ENCODE peak calls at places on chromosomes 12 and 14, in nine cellular contexts. One of them, this sample, is unnamed.

GRCh38 chr14:68076451-68076850 is 256.9 kb downstream of the RAD51B start:
- DNase-seq in tibial artery: no peak
- DNase-seq in NCI-H1092: no peak
- DNase-seq in stimulated activated CD4-positive, alpha-beta T cell treated with anti-CD3 and anti-CD28 coated beads, Interleukin-12 subunit alpha, Interleukin-12 subunit beta, amount 100 ng/mL, for 4 hours: no peak
- DNase-seq in stimulated activated CD8-positive, alpha-beta memory T cell treated with anti-CD3 and anti-CD28 coated beads, Interleukin-15, amount 100 ng/mL, for 1 hour: no peak
- DNase-seq in M059J: peak
- DNase-seq in NCI-H2081: no peak
- DNase-seq in left ventricle myocardium superior: no peak
- DNase-seq in choroid plexus epithelial cell: peak
- DNase-seq in this sample: no peak

GRCh38 chr14:31967669-31967975 is 109.5 kb upstream of the ARHGAP5 start:
- DNase-seq in tibial artery: no peak
- DNase-seq in NCI-H1092: no peak
- DNase-seq in stimulated activated CD4-positive, alpha-beta T cell treated with anti-CD3 and anti-CD28 coated beads, Interleukin-12 subunit alpha, Interleukin-12 subunit beta, amount 100 ng/mL, for 4 hours: no peak
- DNase-seq in stimulated activated CD8-positive, alpha-beta memory T cell treated with anti-CD3 and anti-CD28 coated beads, Interleukin-15, amount 100 ng/mL, for 1 hour: no peak
- DNase-seq in M059J: no peak
- DNase-seq in NCI-H2081: no peak
- DNase-seq in left ventricle myocardium superior: no peak
- DNase-seq in choroid plexus epithelial cell: no peak
- DNase-seq in this sample: no peak

GRCh38 chr12:124752437-124753229 is 111.0 kb downstream of the SCARB1 start:
- DNase-seq in tibial artery: no peak
- DNase-seq in NCI-H1092: no peak
- DNase-seq in stimulated activated CD4-positive, alpha-beta T cell treated with anti-CD3 and anti-CD28 coated beads, Interleukin-12 subunit alpha, Interleukin-12 subunit beta, amount 100 ng/mL, for 4 hours: no peak
- DNase-seq in stimulated activated CD8-positive, alpha-beta memory T cell treated with anti-CD3 and anti-CD28 coated beads, Interleukin-15, amount 100 ng/mL, for 1 hour: no peak
- DNase-seq in M059J: peak
- DNase-seq in NCI-H2081: no peak
- DNase-seq in left ventricle myocardium superior: peak
- DNase-seq in choroid plexus epithelial cell: peak
- DNase-seq in this sample: no peak

GRCh38 chr12:32039341-32039740 is 67.3 kb upstream of the BICD1 start:
- DNase-seq in tibial artery: no peak
- DNase-seq in NCI-H1092: no peak
- DNase-seq in stimulated activated CD4-positive, alpha-beta T cell treated with anti-CD3 and anti-CD28 coated beads, Interleukin-12 subunit alpha, Interleukin-12 subunit beta, amount 100 ng/mL, for 4 hours: no peak
- DNase-seq in stimulated activated CD8-positive, alpha-beta memory T cell treated with anti-CD3 and anti-CD28 coated beads, Interleukin-15, amount 100 ng/mL, for 1 hour: no peak
- DNase-seq in M059J: no peak
- DNase-seq in NCI-H2081: no peak
- DNase-seq in left ventricle myocardium superior: peak
- DNase-seq in choroid plexus epithelial cell: peak
- DNase-seq in this sample: no peak

GRCh38 chr12:9244894-9245293 is 36.7 kb upstream of the PZP start:
- DNase-seq in tibial artery: no peak
- DNase-seq in NCI-H1092: no peak
- DNase-seq in stimulated activated CD4-positive, alpha-beta T cell treated with anti-CD3 and anti-CD28 coated beads, Interleukin-12 subunit alpha, Interleukin-12 subunit beta, amount 100 ng/mL, for 4 hours: peak
- DNase-seq in stimulated activated CD8-positive, alpha-beta memory T cell treated with anti-CD3 and anti-CD28 coated beads, Interleukin-15, amount 100 ng/mL, for 1 hour: no peak
- DNase-seq in M059J: peak
- DNase-seq in NCI-H2081: no peak
- DNase-seq in left ventricle myocardium superior: no peak
- DNase-seq in choroid plexus epithelial cell: no peak
- DNase-seq in this sample: no peak

GRCh38 chr14:57831981-57832380 is 33.9 kb downstream of the SLC35F4 start:
- DNase-seq in tibial artery: no peak
- DNase-seq in NCI-H1092: no peak
- DNase-seq in stimulated activated CD4-positive, alpha-beta T cell treated with anti-CD3 and anti-CD28 coated beads, Interleukin-12 subunit alpha, Interleukin-12 subunit beta, amount 100 ng/mL, for 4 hours: no peak
- DNase-seq in stimulated activated CD8-positive, alpha-beta memory T cell treated with anti-CD3 and anti-CD28 coated beads, Interleukin-15, amount 100 ng/mL, for 1 hour: no peak
- DNase-seq in M059J: no peak
- DNase-seq in NCI-H2081: no peak
- DNase-seq in left ventricle myocardium superior: no peak
- DNase-seq in choroid plexus epithelial cell: no peak
- DNase-seq in this sample: no peak

GRCh38 chr12:74071182-74071581 is 466.5 kb upstream of the ATXN7L3B start:
- DNase-seq in tibial artery: no peak
- DNase-seq in NCI-H1092: no peak
- DNase-seq in stimulated activated CD4-positive, alpha-beta T cell treated with anti-CD3 and anti-CD28 coated beads, Interleukin-12 subunit alpha, Interleukin-12 subunit beta, amount 100 ng/mL, for 4 hours: no peak
- DNase-seq in stimulated activated CD8-positive, alpha-beta memory T cell treated with anti-CD3 and anti-CD28 coated beads, Interleukin-15, amount 100 ng/mL, for 1 hour: no peak
- DNase-seq in M059J: no peak
- DNase-seq in NCI-H2081: no peak
- DNase-seq in left ventricle myocardium superior: no peak
- DNase-seq in choroid plexus epithelial cell: no peak
- DNase-seq in this sample: no peak

GRCh38 chr12:13472690-13473089 is 276.2 kb downstream of the EMP1 start:
- DNase-seq in tibial artery: no peak
- DNase-seq in NCI-H1092: no peak
- DNase-seq in stimulated activated CD4-positive, alpha-beta T cell treated with anti-CD3 and anti-CD28 coated beads, Interleukin-12 subunit alpha, Interleukin-12 subunit beta, amount 100 ng/mL, for 4 hours: no peak
- DNase-seq in stimulated activated CD8-positive, alpha-beta memory T cell treated with anti-CD3 and anti-CD28 coated beads, Interleukin-15, amount 100 ng/mL, for 1 hour: no peak
- DNase-seq in M059J: no peak
- DNase-seq in NCI-H2081: no peak
- DNase-seq in left ventricle myocardium superior: no peak
- DNase-seq in choroid plexus epithelial cell: peak
- DNase-seq in this sample: no peak

GRCh38 chr12:22722081-22722480 is 97.1 kb downstream of the ETNK1 start:
- DNase-seq in tibial artery: no peak
- DNase-seq in NCI-H1092: no peak
- DNase-seq in stimulated activated CD4-positive, alpha-beta T cell treated with anti-CD3 and anti-CD28 coated beads, Interleukin-12 subunit alpha, Interleukin-12 subunit beta, amount 100 ng/mL, for 4 hours: no peak
- DNase-seq in stimulated activated CD8-positive, alpha-beta memory T cell treated with anti-CD3 and anti-CD28 coated beads, Interleukin-15, amount 100 ng/mL, for 1 hour: no peak
- DNase-seq in M059J: no peak
- DNase-seq in NCI-H2081: no peak
- DNase-seq in left ventricle myocardium superior: no peak
- DNase-seq in choroid plexus epithelial cell: no peak
- DNase-seq in this sample: no peak

GRCh38 chr12:46675736-46676135 is 150.1 kb downstream of the SLC38A4 start:
- DNase-seq in tibial artery: no peak
- DNase-seq in NCI-H1092: no peak
- DNase-seq in stimulated activated CD4-positive, alpha-beta T cell treated with anti-CD3 and anti-CD28 coated beads, Interleukin-12 subunit alpha, Interleukin-12 subunit beta, amount 100 ng/mL, for 4 hours: no peak
- DNase-seq in stimulated activated CD8-positive, alpha-beta memory T cell treated with anti-CD3 and anti-CD28 coated beads, Interleukin-15, amount 100 ng/mL, for 1 hour: no peak
- DNase-seq in M059J: peak
- DNase-seq in NCI-H2081: peak
- DNase-seq in left ventricle myocardium superior: peak
- DNase-seq in choroid plexus epithelial cell: peak
- DNase-seq in this sample: no peak

GRCh38 chr14:74611672-74612345 is at the start of gene LTBP2:
- DNase-seq in tibial artery: no peak
- DNase-seq in NCI-H1092: no peak
- DNase-seq in stimulated activated CD4-positive, alpha-beta T cell treated with anti-CD3 and anti-CD28 coated beads, Interleukin-12 subunit alpha, Interleukin-12 subunit beta, amount 100 ng/mL, for 4 hours: peak
- DNase-seq in stimulated activated CD8-positive, alpha-beta memory T cell treated with anti-CD3 and anti-CD28 coated beads, Interleukin-15, amount 100 ng/mL, for 1 hour: no peak
- DNase-seq in M059J: peak
- DNase-seq in NCI-H2081: no peak
- DNase-seq in left ventricle myocardium superior: peak
- DNase-seq in choroid plexus epithelial cell: peak
- DNase-seq in this sample: no peak

GRCh38 chr12:97456792-97457191 is 5.8 kb upstream of the RMST start:
- DNase-seq in tibial artery: no peak
- DNase-seq in NCI-H1092: peak
- DNase-seq in stimulated activated CD4-positive, alpha-beta T cell treated with anti-CD3 and anti-CD28 coated beads, Interleukin-12 subunit alpha, Interleukin-12 subunit beta, amount 100 ng/mL, for 4 hours: no peak
- DNase-seq in stimulated activated CD8-positive, alpha-beta memory T cell treated with anti-CD3 and anti-CD28 coated beads, Interleukin-15, amount 100 ng/mL, for 1 hour: no peak
- DNase-seq in M059J: no peak
- DNase-seq in NCI-H2081: peak
- DNase-seq in left ventricle myocardium superior: no peak
- DNase-seq in choroid plexus epithelial cell: no peak
- DNase-seq in this sample: no peak

GRCh38 chr12:45381351-45381750 is 165.5 kb downstream of the ANO6 start:
- DNase-seq in tibial artery: no peak
- DNase-seq in NCI-H1092: no peak
- DNase-seq in stimulated activated CD4-positive, alpha-beta T cell treated with anti-CD3 and anti-CD28 coated beads, Interleukin-12 subunit alpha, Interleukin-12 subunit beta, amount 100 ng/mL, for 4 hours: no peak
- DNase-seq in stimulated activated CD8-positive, alpha-beta memory T cell treated with anti-CD3 and anti-CD28 coated beads, Interleukin-15, amount 100 ng/mL, for 1 hour: no peak
- DNase-seq in M059J: peak
- DNase-seq in NCI-H2081: no peak
- DNase-seq in left ventricle myocardium superior: no peak
- DNase-seq in choroid plexus epithelial cell: no peak
- DNase-seq in this sample: no peak

GRCh38 chr14:66330218-66330617 is 156.0 kb upstream of the CCDC196 start:
- DNase-seq in tibial artery: no peak
- DNase-seq in NCI-H1092: no peak
- DNase-seq in stimulated activated CD4-positive, alpha-beta T cell treated with anti-CD3 and anti-CD28 coated beads, Interleukin-12 subunit alpha, Interleukin-12 subunit beta, amount 100 ng/mL, for 4 hours: no peak
- DNase-seq in stimulated activated CD8-positive, alpha-beta memory T cell treated with anti-CD3 and anti-CD28 coated beads, Interleukin-15, amount 100 ng/mL, for 1 hour: no peak
- DNase-seq in M059J: no peak
- DNase-seq in NCI-H2081: no peak
- DNase-seq in left ventricle myocardium superior: no peak
- DNase-seq in choroid plexus epithelial cell: no peak
- DNase-seq in this sample: no peak

GRCh38 chr14:35385042-35385839 is 19.3 kb downstream of the NFKBIA start:
- DNase-seq in tibial artery: peak
- DNase-seq in NCI-H1092: peak
- DNase-seq in stimulated activated CD4-positive, alpha-beta T cell treated with anti-CD3 and anti-CD28 coated beads, Interleukin-12 subunit alpha, Interleukin-12 subunit beta, amount 100 ng/mL, for 4 hours: no peak
- DNase-seq in stimulated activated CD8-positive, alpha-beta memory T cell treated with anti-CD3 and anti-CD28 coated beads, Interleukin-15, amount 100 ng/mL, for 1 hour: no peak
- DNase-seq in M059J: peak
- DNase-seq in NCI-H2081: peak
- DNase-seq in left ventricle myocardium superior: peak
- DNase-seq in choroid plexus epithelial cell: peak
- DNase-seq in this sample: no peak

GRCh38 chr12:24038211-24038997 is 88.9 kb upstream of the SOX5 start:
- DNase-seq in tibial artery: no peak
- DNase-seq in NCI-H1092: no peak
- DNase-seq in stimulated activated CD4-positive, alpha-beta T cell treated with anti-CD3 and anti-CD28 coated beads, Interleukin-12 subunit alpha, Interleukin-12 subunit beta, amount 100 ng/mL, for 4 hours: no peak
- DNase-seq in stimulated activated CD8-positive, alpha-beta memory T cell treated with anti-CD3 and anti-CD28 coated beads, Interleukin-15, amount 100 ng/mL, for 1 hour: no peak
- DNase-seq in M059J: no peak
- DNase-seq in NCI-H2081: no peak
- DNase-seq in left ventricle myocardium superior: no peak
- DNase-seq in choroid plexus epithelial cell: peak
- DNase-seq in this sample: no peak

GRCh38 chr14:101501858-101502615 is 59.3 kb upstream of the DIO3 start:
- DNase-seq in tibial artery: peak
- DNase-seq in NCI-H1092: no peak
- DNase-seq in stimulated activated CD4-positive, alpha-beta T cell treated with anti-CD3 and anti-CD28 coated beads, Interleukin-12 subunit alpha, Interleukin-12 subunit beta, amount 100 ng/mL, for 4 hours: no peak
- DNase-seq in stimulated activated CD8-positive, alpha-beta memory T cell treated with anti-CD3 and anti-CD28 coated beads, Interleukin-15, amount 100 ng/mL, for 1 hour: no peak
- DNase-seq in M059J: no peak
- DNase-seq in NCI-H2081: no peak
- DNase-seq in left ventricle myocardium superior: no peak
- DNase-seq in choroid plexus epithelial cell: no peak
- DNase-seq in this sample: no peak

GRCh38 chr12:48899651-48900050 is 25.6 kb downstream of the FKBP11 start:
- DNase-seq in tibial artery: no peak
- DNase-seq in NCI-H1092: no peak
- DNase-seq in stimulated activated CD4-positive, alpha-beta T cell treated with anti-CD3 and anti-CD28 coated beads, Interleukin-12 subunit alpha, Interleukin-12 subunit beta, amount 100 ng/mL, for 4 hours: no peak
- DNase-seq in stimulated activated CD8-positive, alpha-beta memory T cell treated with anti-CD3 and anti-CD28 coated beads, Interleukin-15, amount 100 ng/mL, for 1 hour: no peak
- DNase-seq in M059J: no peak
- DNase-seq in NCI-H2081: no peak
- DNase-seq in left ventricle myocardium superior: no peak
- DNase-seq in choroid plexus epithelial cell: no peak
- DNase-seq in this sample: no peak

GRCh38 chr12:80356092-80356491 is 87.9 kb upstream of the PTPRQ start:
- DNase-seq in tibial artery: no peak
- DNase-seq in NCI-H1092: no peak
- DNase-seq in stimulated activated CD4-positive, alpha-beta T cell treated with anti-CD3 and anti-CD28 coated beads, Interleukin-12 subunit alpha, Interleukin-12 subunit beta, amount 100 ng/mL, for 4 hours: no peak
- DNase-seq in stimulated activated CD8-positive, alpha-beta memory T cell treated with anti-CD3 and anti-CD28 coated beads, Interleukin-15, amount 100 ng/mL, for 1 hour: no peak
- DNase-seq in M059J: peak
- DNase-seq in NCI-H2081: no peak
- DNase-seq in left ventricle myocardium superior: no peak
- DNase-seq in choroid plexus epithelial cell: peak
- DNase-seq in this sample: no peak

GRCh38 chr12:81896771-81897170 is 137.6 kb upstream of the PPFIA2 start:
- DNase-seq in tibial artery: no peak
- DNase-seq in NCI-H1092: no peak
- DNase-seq in stimulated activated CD4-positive, alpha-beta T cell treated with anti-CD3 and anti-CD28 coated beads, Interleukin-12 subunit alpha, Interleukin-12 subunit beta, amount 100 ng/mL, for 4 hours: no peak
- DNase-seq in stimulated activated CD8-positive, alpha-beta memory T cell treated with anti-CD3 and anti-CD28 coated beads, Interleukin-15, amount 100 ng/mL, for 1 hour: no peak
- DNase-seq in M059J: no peak
- DNase-seq in NCI-H2081: no peak
- DNase-seq in left ventricle myocardium superior: no peak
- DNase-seq in choroid plexus epithelial cell: peak
- DNase-seq in this sample: no peak

GRCh38 chr12:26149963-26150362 is 25.1 kb upstream of the BHLHE41 start:
- DNase-seq in tibial artery: no peak
- DNase-seq in NCI-H1092: no peak
- DNase-seq in stimulated activated CD4-positive, alpha-beta T cell treated with anti-CD3 and anti-CD28 coated beads, Interleukin-12 subunit alpha, Interleukin-12 subunit beta, amount 100 ng/mL, for 4 hours: no peak
- DNase-seq in stimulated activated CD8-positive, alpha-beta memory T cell treated with anti-CD3 and anti-CD28 coated beads, Interleukin-15, amount 100 ng/mL, for 1 hour: no peak
- DNase-seq in M059J: no peak
- DNase-seq in NCI-H2081: no peak
- DNase-seq in left ventricle myocardium superior: no peak
- DNase-seq in choroid plexus epithelial cell: no peak
- DNase-seq in this sample: no peak

GRCh38 chr12:18923721-18924120 is 185.8 kb downstream of the CAPZA3 start:
- DNase-seq in tibial artery: no peak
- DNase-seq in NCI-H1092: no peak
- DNase-seq in stimulated activated CD4-positive, alpha-beta T cell treated with anti-CD3 and anti-CD28 coated beads, Interleukin-12 subunit alpha, Interleukin-12 subunit beta, amount 100 ng/mL, for 4 hours: no peak
- DNase-seq in stimulated activated CD8-positive, alpha-beta memory T cell treated with anti-CD3 and anti-CD28 coated beads, Interleukin-15, amount 100 ng/mL, for 1 hour: no peak
- DNase-seq in M059J: no peak
- DNase-seq in NCI-H2081: no peak
- DNase-seq in left ventricle myocardium superior: no peak
- DNase-seq in choroid plexus epithelial cell: no peak
- DNase-seq in this sample: no peak

GRCh38 chr14:100653409-100653808 is 66.2 kb upstream of the BEGAIN start:
- DNase-seq in tibial artery: no peak
- DNase-seq in NCI-H1092: no peak
- DNase-seq in stimulated activated CD4-positive, alpha-beta T cell treated with anti-CD3 and anti-CD28 coated beads, Interleukin-12 subunit alpha, Interleukin-12 subunit beta, amount 100 ng/mL, for 4 hours: peak
- DNase-seq in stimulated activated CD8-positive, alpha-beta memory T cell treated with anti-CD3 and anti-CD28 coated beads, Interleukin-15, amount 100 ng/mL, for 1 hour: no peak
- DNase-seq in M059J: no peak
- DNase-seq in NCI-H2081: no peak
- DNase-seq in left ventricle myocardium superior: peak
- DNase-seq in choroid plexus epithelial cell: no peak
- DNase-seq in this sample: peak

GRCh38 chr14:54106802-54107377 is 150.3 kb upstream of the BMP4 start:
- DNase-seq in tibial artery: no peak
- DNase-seq in NCI-H1092: no peak
- DNase-seq in stimulated activated CD4-positive, alpha-beta T cell treated with anti-CD3 and anti-CD28 coated beads, Interleukin-12 subunit alpha, Interleukin-12 subunit beta, amount 100 ng/mL, for 4 hours: no peak
- DNase-seq in stimulated activated CD8-positive, alpha-beta memory T cell treated with anti-CD3 and anti-CD28 coated beads, Interleukin-15, amount 100 ng/mL, for 1 hour: no peak
- DNase-seq in M059J: peak
- DNase-seq in NCI-H2081: no peak
- DNase-seq in left ventricle myocardium superior: no peak
- DNase-seq in choroid plexus epithelial cell: no peak
- DNase-seq in this sample: no peak

GRCh38 chr12:126663304-126664094 is 1598.3 kb downstream of the AACS start:
- DNase-seq in tibial artery: no peak
- DNase-seq in NCI-H1092: no peak
- DNase-seq in stimulated activated CD4-positive, alpha-beta T cell treated with anti-CD3 and anti-CD28 coated beads, Interleukin-12 subunit alpha, Interleukin-12 subunit beta, amount 100 ng/mL, for 4 hours: peak
- DNase-seq in stimulated activated CD8-positive, alpha-beta memory T cell treated with anti-CD3 and anti-CD28 coated beads, Interleukin-15, amount 100 ng/mL, for 1 hour: no peak
- DNase-seq in M059J: peak
- DNase-seq in NCI-H2081: peak
- DNase-seq in left ventricle myocardium superior: no peak
- DNase-seq in choroid plexus epithelial cell: peak
- DNase-seq in this sample: no peak

GRCh38 chr14:52051861-52052260 is 17.0 kb downstream of the NID2 start:
- DNase-seq in tibial artery: no peak
- DNase-seq in NCI-H1092: no peak
- DNase-seq in stimulated activated CD4-positive, alpha-beta T cell treated with anti-CD3 and anti-CD28 coated beads, Interleukin-12 subunit alpha, Interleukin-12 subunit beta, amount 100 ng/mL, for 4 hours: no peak
- DNase-seq in stimulated activated CD8-positive, alpha-beta memory T cell treated with anti-CD3 and anti-CD28 coated beads, Interleukin-15, amount 100 ng/mL, for 1 hour: no peak
- DNase-seq in M059J: peak
- DNase-seq in NCI-H2081: no peak
- DNase-seq in left ventricle myocardium superior: no peak
- DNase-seq in choroid plexus epithelial cell: peak
- DNase-seq in this sample: no peak

GRCh38 chr12:49501895-49502294 is 36.9 kb upstream of the KCNH3 start:
- DNase-seq in tibial artery: no peak
- DNase-seq in NCI-H1092: no peak
- DNase-seq in stimulated activated CD4-positive, alpha-beta T cell treated with anti-CD3 and anti-CD28 coated beads, Interleukin-12 subunit alpha, Interleukin-12 subunit beta, amount 100 ng/mL, for 4 hours: no peak
- DNase-seq in stimulated activated CD8-positive, alpha-beta memory T cell treated with anti-CD3 and anti-CD28 coated beads, Interleukin-15, amount 100 ng/mL, for 1 hour: no peak
- DNase-seq in M059J: no peak
- DNase-seq in NCI-H2081: no peak
- DNase-seq in left ventricle myocardium superior: no peak
- DNase-seq in choroid plexus epithelial cell: no peak
- DNase-seq in this sample: no peak

GRCh38 chr14:71235865-71236264 is 328.6 kb downstream of the PCNX1 start:
- DNase-seq in tibial artery: peak
- DNase-seq in NCI-H1092: peak
- DNase-seq in stimulated activated CD4-positive, alpha-beta T cell treated with anti-CD3 and anti-CD28 coated beads, Interleukin-12 subunit alpha, Interleukin-12 subunit beta, amount 100 ng/mL, for 4 hours: no peak
- DNase-seq in stimulated activated CD8-positive, alpha-beta memory T cell treated with anti-CD3 and anti-CD28 coated beads, Interleukin-15, amount 100 ng/mL, for 1 hour: no peak
- DNase-seq in M059J: no peak
- DNase-seq in NCI-H2081: peak
- DNase-seq in left ventricle myocardium superior: no peak
- DNase-seq in choroid plexus epithelial cell: no peak
- DNase-seq in this sample: no peak

GRCh38 chr14:104794641-104795467 is 694 bp downstream of the AKT1 start:
- DNase-seq in tibial artery: no peak
- DNase-seq in NCI-H1092: no peak
- DNase-seq in stimulated activated CD4-positive, alpha-beta T cell treated with anti-CD3 and anti-CD28 coated beads, Interleukin-12 subunit alpha, Interleukin-12 subunit beta, amount 100 ng/mL, for 4 hours: no peak
- DNase-seq in stimulated activated CD8-positive, alpha-beta memory T cell treated with anti-CD3 and anti-CD28 coated beads, Interleukin-15, amount 100 ng/mL, for 1 hour: no peak
- DNase-seq in M059J: peak
- DNase-seq in NCI-H2081: peak
- DNase-seq in left ventricle myocardium superior: peak
- DNase-seq in choroid plexus epithelial cell: peak
- DNase-seq in this sample: no peak

GRCh38 chr12:55073043-55074022 is 52.9 kb upstream of the OR9K2 start:
- DNase-seq in tibial artery: peak
- DNase-seq in NCI-H1092: peak
- DNase-seq in stimulated activated CD4-positive, alpha-beta T cell treated with anti-CD3 and anti-CD28 coated beads, Interleukin-12 subunit alpha, Interleukin-12 subunit beta, amount 100 ng/mL, for 4 hours: peak
- DNase-seq in stimulated activated CD8-positive, alpha-beta memory T cell treated with anti-CD3 and anti-CD28 coated beads, Interleukin-15, amount 100 ng/mL, for 1 hour: peak
- DNase-seq in M059J: peak
- DNase-seq in NCI-H2081: peak
- DNase-seq in left ventricle myocardium superior: peak
- DNase-seq in choroid plexus epithelial cell: peak
- DNase-seq in this sample: peak

GRCh38 chr14:37246427-37246829 is 48.7 kb downstream of the MIPOL1 start:
- DNase-seq in tibial artery: no peak
- DNase-seq in NCI-H1092: peak
- DNase-seq in stimulated activated CD4-positive, alpha-beta T cell treated with anti-CD3 and anti-CD28 coated beads, Interleukin-12 subunit alpha, Interleukin-12 subunit beta, amount 100 ng/mL, for 4 hours: no peak
- DNase-seq in stimulated activated CD8-positive, alpha-beta memory T cell treated with anti-CD3 and anti-CD28 coated beads, Interleukin-15, amount 100 ng/mL, for 1 hour: no peak
- DNase-seq in M059J: peak
- DNase-seq in NCI-H2081: peak
- DNase-seq in left ventricle myocardium superior: no peak
- DNase-seq in choroid plexus epithelial cell: peak
- DNase-seq in this sample: no peak